ENCODE peak calls at places on chromosomes 4 and X, in seven cellular contexts. T is HS-27A; D is AG09319; H is OCI-M1; I is activated T-cell treated with anti-CD3 and anti-CD28 coated beads, Interleukin-2, amount 50 U/mL, for 72 hours; Q is stimulated activated CD4-positive, alpha-beta T cell treated with anti-CD3 and anti-CD28 coated beads, Interleukin-1b, Interleukin-23, amount 100 ng/mL, for 48 hours; J is SK-MEL-5. O is an unnamed sample.

GRCh38 chr4:112284166-112284565 is 1.5 kb downstream of the TIFA start:
- DNase-seq in J (no peak), T (no peak), Q (no peak), H (no peak), D (no peak), I (no peak), O (no peak)

GRCh38 chrX:49096419-49096818 is 16.7 kb upstream of the WDR45 start:
- DNase-seq in D (no peak), T (no peak), I (no peak), Q (no peak), H (no peak), J (no peak), O (no peak)

GRCh38 chrX:70134116-70134477 is 850 bp downstream of the IGBP1 start:
- DNase-seq in D (no peak), Q (no peak), H (peak), T (peak), I (no peak), J (peak), O (no peak)

GRCh38 chr4:82431026-82431745 is 796 bp downstream of the ENOPH1 start:
- DNase-seq in D (no peak), I (peak), Q (peak), J (no peak), T (no peak), H (peak), O (peak)

GRCh38 chr4:148062301-148062950 is 330.5 kb downstream of the ARHGAP10 start:
- DNase-seq in J (no peak), D (no peak), Q (no peak), H (no peak), T (no peak), I (no peak), O (no peak)

GRCh38 chrX:18873189-18873791 is 110.6 kb downstream of the PHKA2 start:
- DNase-seq in T (no peak), J (peak), D (no peak), I (no peak), H (no peak), Q (no peak), O (peak)

GRCh38 chr4:176794151-176794550 is 1.4 kb upstream of the VEGFC start:
- DNase-seq in H (no peak), I (no peak), Q (no peak), D (peak), J (no peak), T (no peak), O (no peak)

GRCh38 chr4:186942745-186943606 is 219.3 kb upstream of the FAT1 start:
- DNase-seq in T (no peak), J (peak), H (no peak), I (no peak), Q (no peak), D (no peak), O (no peak)

GRCh38 chrX:50448565-50448964 is 22.1 kb downstream of the DGKK start:
- DNase-seq in H (peak), T (no peak), I (peak), J (peak), Q (no peak), D (no peak), O (no peak)